ENCODE peak calls at places on chromosome 1, in nine cellular contexts. I is GM12891, O is K562, M is body of pancreas, D is ovary, G is suprapubic skin, C is H1, B is GM12892, S is heart left ventricle. N is an unnamed sample.

GRCh38 chr1:32716312-32717126 is 13.9 kb upstream of the SYNC start:
- DNase-seq in I (peak), O (peak), M (peak), D (peak), G (peak), C (peak), B (peak), S (peak), N (no peak)

GRCh38 chr1:192147626-192148025 is 10.6 kb upstream of the RGS18 start:
- DNase-seq in I (no peak), O (no peak), M (no peak), D (no peak), G (no peak), C (no peak), B (no peak), S (no peak), N (no peak)

GRCh38 chr1:53442297-53442696 is 16.9 kb upstream of the DMRTB1 start:
- DNase-seq in I (no peak), O (peak), M (no peak), D (no peak), G (no peak), C (peak), B (no peak), S (no peak), N (no peak)

GRCh38 chr1:52727114-52727586 is 897 bp downstream of the ZYG11B start:
- DNase-seq in I (no peak), O (peak), M (no peak), D (no peak), G (no peak), C (no peak), B (no peak), S (no peak), N (no peak)

GRCh38 chr1:55070765-55071164 is 31.4 kb downstream of the PCSK9 start:
- DNase-seq in I (no peak), O (no peak), M (no peak), D (no peak), G (no peak), C (no peak), B (no peak), S (no peak), N (no peak)

GRCh38 chr1:229579101-229579651 is 20.7 kb upstream of the ABCB10 start:
- DNase-seq in I (peak), O (no peak), M (no peak), D (no peak), G (no peak), C (no peak), B (peak), S (peak), N (no peak)

GRCh38 chr1:11465307-11465706 is 13.6 kb upstream of the DISP3 start:
- DNase-seq in I (no peak), O (no peak), M (no peak), D (no peak), G (no peak), C (no peak), B (no peak), S (no peak), N (no peak)

GRCh38 chr1:91884459-91885290 is 1.3 kb downstream of the TGFBR3 start:
- DNase-seq in I (no peak), O (peak), M (peak), D (peak), G (no peak), C (peak), B (no peak), S (peak), N (no peak)

GRCh38 chr1:223716302-223716862 is 4.0 kb downstream of the CAPN2 start:
- DNase-seq in I (peak), O (no peak), M (no peak), D (no peak), G (no peak), C (no peak), B (no peak), S (no peak), N (no peak)

GRCh38 chr1:99507906-99508732 is 137.8 kb upstream of the PALMD start:
- DNase-seq in I (no peak), O (no peak), M (no peak), D (no peak), G (no peak), C (no peak), B (no peak), S (no peak), N (no peak)

GRCh38 chr1:33320619-33321165 is at the start of gene A3GALT2:
- DNase-seq in I (no peak), O (no peak), M (no peak), D (no peak), G (no peak), C (no peak), B (no peak), S (no peak), N (no peak)

GRCh38 chr1:154936416-154937050 is at the start of gene PMVK:
- DNase-seq in I (peak), O (peak), M (peak), D (peak), G (peak), C (peak), B (peak), S (peak), N (peak)

GRCh38 chr1:2605754-2606003 is 19.1 kb downstream of the PRXL2B start:
- DNase-seq in I (no peak), O (no peak), M (no peak), D (no peak), G (peak), C (no peak), B (no peak), S (no peak), N (no peak)

GRCh38 chr1:198932351-198932991 is 293.6 kb downstream of the PTPRC start:
- DNase-seq in I (no peak), O (no peak), M (no peak), D (no peak), G (no peak), C (no peak), B (no peak), S (no peak), N (no peak)

GRCh38 chr1:187409341-187409740 is 580.6 kb downstream of the PLA2G4A start:
- DNase-seq in I (no peak), O (no peak), M (no peak), D (no peak), G (no peak), C (no peak), B (no peak), S (no peak), N (no peak)

GRCh38 chr1:47758341-47759237 is 238.6 kb downstream of the TRABD2B start:
- DNase-seq in I (no peak), O (no peak), M (no peak), D (no peak), G (peak), C (peak), B (no peak), S (peak), N (no peak)

GRCh38 chr1:23278717-23279116 is 61.4 kb upstream of the HTR1D start:
- DNase-seq in I (no peak), O (no peak), M (no peak), D (no peak), G (no peak), C (no peak), B (no peak), S (no peak), N (no peak)

GRCh38 chr1:2801535-2802291 is at the start of gene TTC34:
- DNase-seq in I (peak), O (peak), M (no peak), D (no peak), G (peak), C (no peak), B (no peak), S (no peak), N (no peak)

GRCh38 chr1:35864813-35865212 is 18.2 kb upstream of the AGO1 start:
- DNase-seq in I (no peak), O (no peak), M (no peak), D (no peak), G (no peak), C (no peak), B (no peak), S (no peak), N (no peak)

GRCh38 chr1:74199504-74199903 is 1.5 kb downstream of the FPGT start:
- DNase-seq in I (no peak), O (peak), M (no peak), D (no peak), G (no peak), C (no peak), B (no peak), S (no peak), N (no peak)

GRCh38 chr1:74195339-74195738 is 2.6 kb downstream of the LRRIQ3 start:
- DNase-seq in I (no peak), O (no peak), M (no peak), D (no peak), G (no peak), C (no peak), B (no peak), S (no peak), N (no peak)

GRCh38 chr1:74193908-74194307 is 4.1 kb downstream of the LRRIQ3 start:
- DNase-seq in I (no peak), O (no peak), M (no peak), D (no peak), G (no peak), C (no peak), B (no peak), S (no peak), N (no peak)

GRCh38 chr1:74197255-74197654 is 721 bp downstream of the LRRIQ3 start:
- DNase-seq in I (no peak), O (no peak), M (no peak), D (no peak), G (no peak), C (no peak), B (no peak), S (no peak), N (no peak)

DNA sequence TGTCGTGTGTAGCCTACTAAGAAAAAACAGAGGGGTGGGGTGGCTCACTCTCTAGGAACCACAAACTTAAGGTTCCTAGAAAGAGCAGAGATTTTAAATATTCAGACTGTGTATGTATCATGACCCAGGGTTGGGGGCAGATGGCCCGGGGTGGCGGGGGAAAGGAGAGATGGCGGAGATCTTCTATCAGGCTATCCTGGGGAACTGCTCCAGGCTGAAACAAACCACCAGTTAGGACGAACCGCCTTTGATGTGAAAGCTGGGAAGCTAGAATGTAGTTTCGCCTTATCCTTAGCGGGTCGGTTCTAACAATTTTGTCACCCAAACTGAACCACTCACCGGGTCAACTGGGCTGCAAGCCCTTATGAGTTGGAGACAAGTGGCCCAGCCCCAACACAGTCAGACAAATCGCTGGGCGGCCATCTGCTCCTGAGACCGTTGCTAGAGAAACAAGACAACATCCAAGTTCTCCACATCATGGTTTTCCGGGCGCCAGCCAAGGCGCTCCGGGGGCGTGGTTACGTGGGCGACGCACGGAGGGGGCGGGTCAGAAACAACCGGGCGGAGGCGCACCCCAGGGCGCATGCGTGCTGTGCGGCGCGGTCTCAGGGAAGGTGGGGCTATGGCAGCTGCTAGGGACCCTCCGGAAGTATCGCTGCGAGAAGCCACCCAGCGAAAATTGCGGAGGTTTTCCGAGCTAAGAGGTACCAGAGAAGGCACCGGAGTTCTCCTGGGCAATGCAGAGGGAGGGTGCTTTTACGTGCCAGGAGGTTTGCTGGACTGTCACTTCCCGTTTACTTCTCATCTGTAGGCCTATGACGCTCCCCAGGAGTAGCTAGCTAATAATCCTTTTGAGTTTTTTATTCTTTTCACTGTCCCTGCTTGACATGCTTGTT is at the start of the genes FPGT and LRRIQ3:
- DNase-seq in I (peak), O (peak), M (peak), D (peak), G (peak), C (peak), B (peak), S (peak), N (peak)
- TF ChIP-seq POLR2A in I (peak), O (peak), M (peak), D (peak), G (no peak), C (no peak), B (peak), S (peak), N (peak)

GRCh38 chr1:5991784-5992033 is 516 bp downstream of the NPHP4 start:
- DNase-seq in I (peak), O (no peak), M (peak), D (peak), G (no peak), C (peak), B (peak), S (no peak), N (no peak)

GRCh38 chr1:5990913-5991783 is 1.1 kb downstream of the NPHP4 start:
- DNase-seq in I (peak), O (peak), M (peak), D (peak), G (no peak), C (no peak), B (peak), S (peak), N (no peak)

GRCh38 chr1:5993553-5994510 is 1.6 kb upstream of the NPHP4 start:
- DNase-seq in I (no peak), O (peak), M (no peak), D (no peak), G (no peak), C (peak), B (no peak), S (no peak), N (no peak)

GRCh38 chr1:5992814-5993552 is 758 bp upstream of the NPHP4 start:
- DNase-seq in I (no peak), O (peak), M (no peak), D (no peak), G (no peak), C (no peak), B (no peak), S (no peak), N (no peak)

DNA sequence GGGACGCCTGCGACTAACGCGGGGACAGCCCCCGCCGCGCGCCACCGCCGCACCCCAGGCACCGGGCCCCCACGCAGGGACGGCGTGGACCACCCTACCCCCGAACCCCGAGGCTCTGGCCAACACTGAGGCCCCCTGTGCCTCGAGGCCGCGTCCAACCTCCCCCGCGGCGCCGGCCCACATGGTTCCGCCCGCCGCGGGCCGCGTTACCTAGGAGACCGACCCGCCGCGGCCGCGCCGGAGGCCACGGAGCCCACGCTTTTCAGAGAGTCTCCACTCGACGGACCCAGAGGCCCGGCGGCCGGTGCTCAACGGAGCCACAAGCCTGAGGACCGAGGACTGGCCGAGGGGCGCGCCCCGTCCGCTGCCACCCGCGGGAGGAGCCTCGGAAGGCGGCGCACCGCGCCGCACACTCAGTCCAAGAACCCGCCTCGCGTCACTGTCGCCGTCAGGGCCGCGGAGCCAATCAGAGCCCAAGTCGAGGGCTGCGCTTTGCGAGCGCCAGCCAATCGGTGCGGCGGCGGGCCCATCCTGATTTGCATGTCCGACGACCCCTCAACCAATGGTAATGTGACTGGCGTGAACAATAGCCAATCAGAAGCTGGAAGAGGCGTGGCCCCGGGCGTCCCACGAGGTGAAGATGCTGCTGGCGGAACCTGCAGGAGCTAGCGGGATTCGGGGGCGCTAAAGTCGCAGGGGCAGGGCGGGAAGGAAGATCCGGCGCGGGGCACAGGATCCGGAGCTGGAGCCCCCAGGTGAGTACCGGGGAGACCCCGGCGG is at the start of gene NPHP4:
- DNase-seq in I (peak), O (peak), M (peak), D (peak), G (peak), C (peak), B (peak), S (peak), N (peak)
- TF ChIP-seq POLR2A in I (no peak), O (peak), M (peak), D (peak), G (no peak), C (no peak), B (peak), S (peak), N (no peak)

DNA sequence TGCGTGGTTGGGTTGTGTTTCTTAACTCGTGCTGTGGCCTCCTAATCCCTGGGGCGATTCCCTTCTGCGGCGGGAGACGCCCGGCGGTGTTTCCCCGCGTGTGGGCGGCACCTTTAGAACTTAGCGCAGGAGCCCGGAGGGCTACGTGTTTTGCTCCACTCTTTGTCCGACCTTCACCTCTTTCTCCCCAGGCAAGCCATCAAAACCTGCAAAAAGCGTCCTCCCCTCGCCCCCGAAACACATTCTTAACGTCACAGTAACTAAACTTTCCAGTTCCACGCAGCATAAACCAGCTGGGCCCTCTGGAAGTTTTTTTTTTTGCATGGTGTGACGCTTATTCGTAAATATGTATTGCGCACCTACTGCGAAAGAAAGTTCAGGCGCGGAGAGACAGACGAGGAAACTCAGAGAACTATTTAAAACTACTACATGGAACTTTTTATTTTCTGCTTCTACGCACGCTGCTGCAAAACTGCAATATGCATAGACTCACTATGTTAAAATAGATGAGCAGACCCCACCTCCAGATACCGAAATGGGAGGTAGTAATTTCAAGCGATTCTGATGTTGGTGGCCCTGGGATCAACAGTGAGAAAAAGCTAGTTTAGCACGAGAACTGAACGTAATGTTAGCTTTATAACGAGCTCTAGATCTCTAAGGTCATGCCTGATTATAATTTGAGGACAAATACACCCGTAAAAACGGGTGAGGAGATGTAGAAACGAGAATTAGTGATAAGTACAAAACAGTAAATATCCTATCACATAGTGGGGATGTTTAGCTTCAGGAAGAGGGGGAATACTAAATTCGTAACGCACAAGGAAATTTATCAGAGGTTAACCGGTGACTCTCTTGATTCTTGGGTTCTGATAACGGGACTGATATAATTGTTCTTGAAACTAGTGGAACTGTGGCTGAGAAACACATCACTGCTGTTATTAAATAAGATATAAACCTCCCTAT is 946 bp downstream of the MTR start:
- DNase-seq in I (no peak), O (peak), M (no peak), D (no peak), G (no peak), C (no peak), B (no peak), S (no peak), N (no peak)
- TF ChIP-seq POLR2A in I (no peak), O (no peak), M (no peak), D (no peak), G (no peak), C (no peak), B (no peak), S (no peak), N (no peak)

DNA sequence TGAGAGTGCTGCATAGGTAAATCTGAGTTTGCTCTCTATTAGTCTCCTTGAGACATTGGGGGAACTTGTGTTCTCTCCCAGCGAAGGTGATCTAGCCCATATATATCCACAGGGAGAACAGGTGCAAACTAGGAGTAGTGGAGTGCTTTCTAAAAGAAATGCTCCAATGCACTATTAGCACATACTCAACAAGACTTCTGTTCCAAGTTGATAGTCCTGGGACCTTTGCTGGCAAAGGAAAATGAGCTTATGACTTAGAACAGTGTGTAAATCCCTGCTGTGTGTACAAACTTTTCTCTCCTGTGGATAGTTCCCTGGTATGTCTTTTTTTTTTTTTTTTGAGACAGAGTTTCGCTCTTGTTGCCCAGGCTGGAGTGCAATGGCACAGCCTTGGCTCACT is 25.5 kb downstream of the CFAP126 start:
- DNase-seq in I (no peak), O (no peak), M (no peak), D (no peak), G (no peak), C (no peak), B (no peak), S (no peak), N (no peak)
- TF ChIP-seq POLR2A in I (no peak), O (no peak), M (no peak), D (no peak), G (no peak), C (no peak), B (no peak), S (no peak), N (no peak)